ENCODE peak calls at places on chromosomes 5 and 9, in four cellular contexts. X is HFFc6, D is astrocyte, P is omental fat pad. E is an unnamed sample.

GRCh38 chr9:134681061-134681661 is 39.6 kb downstream of the COL5A1 start:
- DNase-seq in X (no peak), D (peak; percentile 50), P (no peak), E (no peak)

GRCh38 chr9:105187781-105188180 is 56.7 kb upstream of the SLC44A1 start:
- DNase-seq in X (peak; percentile 62), D (peak; percentile 85), P (no peak), E (no peak)

GRCh38 chr5:2014058-2014610 is 131.4 kb upstream of the IRX4 start:
- DNase-seq in X (no peak), D (no peak), P (no peak), E (no peak)

GRCh38 chr5:110386782-110387181 is 339.7 kb downstream of the TMEM232 start:
- DNase-seq in X (no peak), D (peak; percentile 89), P (no peak), E (no peak)

GRCh38 chr9:111036068-111036789 is 2.0 kb downstream of the LPAR1 start:
- DNase-seq in X (peak; percentile 47), D (peak; percentile 29), P (no peak), E (peak; percentile 80)

GRCh38 chr5:76494201-76494600 is 91.1 kb downstream of the IQGAP2 start:
- DNase-seq in X (no peak), D (no peak), P (no peak), E (no peak)

GRCh38 chr5:13746026-13746425 is 198.5 kb downstream of the DNAH5 start:
- DNase-seq in X (no peak), D (no peak), P (no peak), E (no peak)

GRCh38 chr5:154371687-154372086 is 74.1 kb upstream of the SAP30L start:
- DNase-seq in X (peak; percentile 63), D (peak; percentile 87), P (no peak), E (no peak)

GRCh38 chr9:18979367-18979766 is 53.6 kb downstream of the SAXO1 start:
- DNase-seq in X (peak; percentile 43), D (peak; percentile 23), P (no peak), E (no peak)

GRCh38 chr5:99721487-99721886 is 792.7 kb upstream of the CHD1 start:
- DNase-seq in X (no peak), D (no peak), P (no peak), E (no peak)

GRCh38 chr5:90528704-90529233 is 615 bp downstream of the LYSMD3 start:
- DNase-seq in X (no peak), D (peak; percentile 25), P (no peak), E (no peak)

GRCh38 chr9:22731786-22732185 is 285.2 kb downstream of the DMRTA1 start:
- DNase-seq in X (no peak), D (no peak), P (no peak), E (no peak)

GRCh38 chr5:171226096-171226495 is 83.0 kb upstream of the TLX3 start:
- DNase-seq in X (no peak), D (no peak), P (no peak), E (no peak)

GRCh38 chr9:121156263-121156731 is 45.4 kb downstream of the RAB14 start:
- DNase-seq in X (peak; percentile 76), D (peak; percentile 88), P (no peak), E (no peak)

GRCh38 chr5:33588654-33589372 is 148.0 kb downstream of the TARS1 start:
- DNase-seq in X (no peak), D (no peak), P (no peak), E (no peak)

GRCh38 chr5:171418982-171419662 is at the start of gene FGF18:
- DNase-seq in X (peak; percentile 54), D (peak; percentile 65), P (no peak), E (peak; percentile 76)

GRCh38 chr5:181054138-181054537 is 14.1 kb downstream of the BTNL9 start:
- DNase-seq in X (no peak), D (no peak), P (no peak), E (no peak)

DNA sequence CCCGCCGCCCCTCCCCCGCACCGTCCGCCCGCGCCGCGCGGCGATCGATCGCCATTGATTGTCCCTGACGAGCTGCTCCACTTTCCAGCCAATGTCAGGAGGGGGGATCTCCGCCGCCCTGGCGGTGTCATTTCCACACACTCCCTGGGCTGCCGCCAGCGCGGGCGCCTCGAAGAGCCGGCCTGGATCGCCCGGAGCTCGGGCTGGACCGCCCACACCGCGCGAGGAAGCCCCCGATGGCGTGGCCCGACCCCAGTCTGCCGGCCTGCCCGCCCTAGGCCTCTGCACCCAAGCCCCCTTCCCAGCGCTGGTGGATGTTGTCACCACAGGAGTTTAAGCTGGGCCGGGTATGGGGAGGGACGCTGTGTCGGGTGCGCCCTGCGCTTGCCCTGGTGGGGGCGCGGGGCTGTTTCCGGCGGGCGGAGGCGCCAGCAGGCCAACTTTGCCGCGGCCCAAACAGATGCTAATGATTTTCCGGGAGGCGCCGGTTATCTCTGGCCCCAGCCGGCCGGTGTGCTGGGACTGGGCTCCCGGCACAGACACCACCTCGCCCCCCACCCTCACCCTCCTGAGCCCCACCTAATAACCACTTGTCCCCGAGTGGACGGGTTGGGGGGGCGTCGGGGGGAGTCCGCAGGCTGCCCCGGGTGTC is 10.6 kb upstream of the CXXC5 start:
- DNase-seq in X (peak; percentile 67), D (peak; percentile 70), P (no peak), E (peak; percentile 93)
- TF ChIP-seq CTCF in X (peak; percentile 62), D (no peak), P (no peak), E (peak; percentile 13)

GRCh38 chr9:94167055-94167346 is 82.7 kb downstream of the PTPDC1 start:
- DNase-seq in X (peak; percentile 72), D (no peak), P (peak; percentile 54), E (no peak)
- TF ChIP-seq CTCF in X (peak; percentile 16), D (peak; percentile 4), P (no peak), E (no peak)

GRCh38 chr5:145859897-145860296 is 12.9 kb downstream of the GRXCR2 start:
- DNase-seq in X (no peak), D (no peak), P (no peak), E (no peak)
- TF ChIP-seq CTCF in X (peak; percentile 67), D (peak; percentile 15), P (no peak), E (no peak)

GRCh38 chr9:129182122-129182521 is 4.1 kb upstream of the IER5L start:
- DNase-seq in X (no peak), D (no peak), P (no peak), E (no peak)

GRCh38 chr9:129181246-129181645 is 3.2 kb upstream of the IER5L start:
- DNase-seq in X (no peak), D (no peak), P (no peak), E (no peak)

GRCh38 chr9:129183495-129184308 is 5.6 kb upstream of the IER5L start:
- DNase-seq in X (no peak), D (no peak), P (no peak), E (no peak)

GRCh38 chr9:129184743-129185142 is 6.7 kb upstream of the IER5L start:
- DNase-seq in X (no peak), D (no peak), P (no peak), E (no peak)

GRCh38 chr9:129182625-129183494 is 4.8 kb upstream of the IER5L start:
- DNase-seq in X (no peak), D (no peak), P (no peak), E (no peak)
- TF ChIP-seq CTCF in X (peak; percentile 64), D (peak; percentile 32), P (no peak), E (no peak)

GRCh38 chr5:1011226-1011631 is 2.6 kb downstream of the NKD2 start:
- DNase-seq in X (no peak), D (no peak), P (no peak), E (no peak)
- TF ChIP-seq CTCF in X (peak; percentile 55), D (peak; percentile 12), P (no peak), E (no peak)

GRCh38 chr5:179668404-179668803 is 12.4 kb downstream of the CBY3 start:
- DNase-seq in X (peak; percentile 44), D (no peak), P (no peak), E (no peak)
- TF ChIP-seq CTCF in X (peak; percentile 89), D (peak; percentile 79), P (no peak), E (peak; percentile 33)

DNA sequence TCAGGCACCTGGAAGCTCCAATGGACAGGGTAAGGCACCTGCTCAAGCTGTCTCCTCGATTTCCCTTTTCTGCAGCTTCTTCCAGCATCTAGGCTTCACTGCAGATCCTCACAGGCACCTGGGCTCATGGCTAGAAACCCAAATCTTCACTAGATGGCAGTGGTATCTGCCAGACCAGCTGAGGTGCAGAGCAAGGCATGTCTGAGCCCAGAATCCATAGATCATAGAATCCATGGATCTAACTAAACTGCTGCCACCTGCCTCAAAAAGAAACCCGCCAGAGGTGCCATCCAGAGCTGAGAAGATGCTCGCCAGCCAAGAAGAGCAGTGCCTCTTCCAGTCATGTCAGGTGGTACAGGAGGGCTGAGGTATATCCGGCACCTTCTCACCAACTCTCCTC is 6.9 kb downstream of the SHC3 start:
- DNase-seq in X (no peak), D (no peak), P (no peak), E (no peak)
- TF ChIP-seq CTCF in X (peak; percentile 30), D (no peak), P (no peak), E (no peak)

GRCh38 chr9:91359734-91360470 is 1.8 kb downstream of the AUH start:
- DNase-seq in X (no peak), D (no peak), P (no peak), E (no peak)

GRCh38 chr9:91360551-91361293 is 996 bp downstream of the AUH start:
- DNase-seq in X (no peak), D (no peak), P (no peak), E (no peak)

GRCh38 chr9:91362212-91362611 is 494 bp upstream of the AUH start:
- DNase-seq in X (no peak), D (no peak), P (no peak), E (no peak)

GRCh38 chr9:91364005-91364404 is 2.3 kb upstream of the AUH start:
- DNase-seq in X (no peak), D (no peak), P (no peak), E (no peak)

GRCh38 chr9:91361294-91362201 is at the start of gene AUH:
- DNase-seq in X (peak; percentile 59), D (peak; percentile 33), P (peak; percentile 46), E (peak; percentile 84)
- TF ChIP-seq CTCF in X (peak; percentile 29), D (no peak), P (no peak), E (no peak)

GRCh38 chr5:22316291-22316690 is 536.9 kb downstream of the CDH12 start:
- DNase-seq in X (no peak), D (no peak), P (no peak), E (no peak)

GRCh38 chr5:22319798-22320197 is 533.3 kb downstream of the CDH12 start:
- DNase-seq in X (no peak), D (no peak), P (no peak), E (no peak)

DNA sequence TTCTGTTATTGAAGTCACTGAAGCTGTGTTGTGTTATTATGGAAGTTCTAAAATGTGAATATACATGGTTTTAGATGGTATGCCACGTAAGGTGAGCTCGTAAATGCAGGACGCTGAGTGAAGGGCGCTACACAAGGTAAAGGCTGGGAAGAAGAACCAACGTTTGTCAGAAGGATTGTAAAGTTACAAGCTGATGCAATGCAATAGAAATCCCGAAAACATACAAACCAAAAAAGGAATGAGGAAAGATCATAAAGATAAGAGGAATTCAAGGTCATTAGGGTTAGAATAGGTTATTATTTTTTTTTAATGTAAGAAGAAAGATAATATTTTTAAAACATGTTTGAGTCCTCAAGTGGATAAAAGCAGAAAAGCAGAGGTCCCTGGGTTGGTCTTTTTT is 538.6 kb downstream of the CDH12 start:
- DNase-seq in X (no peak), D (no peak), P (no peak), E (no peak)
- TF ChIP-seq CTCF in X (no peak), D (no peak), P (no peak), E (no peak)

DNA sequence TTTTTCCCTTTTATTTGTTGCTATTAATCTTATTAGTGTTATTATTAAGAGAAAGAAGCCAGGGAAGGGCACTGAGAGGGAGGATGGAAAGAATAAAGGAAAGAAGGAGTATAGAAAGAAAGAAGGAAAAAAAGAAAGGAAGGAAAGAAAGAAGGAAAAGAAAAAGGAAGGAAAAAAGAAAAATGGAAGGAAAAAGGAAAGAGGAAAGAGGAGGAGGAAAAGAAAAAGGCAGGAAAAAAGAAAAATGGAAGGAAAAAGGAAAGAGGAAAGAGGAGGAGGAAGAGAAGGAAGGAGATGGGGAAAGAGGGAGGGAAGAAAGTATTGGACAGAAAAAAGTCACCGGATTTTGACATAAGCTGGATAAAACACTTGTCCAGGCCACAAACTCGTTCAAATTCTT is 47.8 kb downstream of the ANXA1 start:
- DNase-seq in X (no peak), D (no peak), P (no peak), E (no peak)
- TF ChIP-seq CTCF in X (no peak), D (no peak), P (no peak), E (no peak)